ENCODE peak calls at places on chromosomes 4 and X, in six cellular contexts. Q is iPS-NIHi11, K is RKO, O is NCI-H1694, R is AG20443, N is uterus. H is an unnamed sample.

GRCh38 chr4:182380701-182381295 is 137.6 kb downstream of the TENM3 start:
- DNase-seq in Q (no peak), K (no peak), O (no peak), R (no peak), N (no peak), H (no peak)

GRCh38 chr4:78369691-78370090 is 181.9 kb upstream of the ANXA3 start:
- DNase-seq in Q (peak), K (no peak), O (no peak), R (peak), N (no peak), H (no peak)

GRCh38 chr4:161320377-161320776 is 843.4 kb downstream of the FSTL5 start:
- DNase-seq in Q (peak), K (peak), O (no peak), R (no peak), N (no peak), H (peak)

GRCh38 chr4:98720871-98721480 is 62.6 kb upstream of the TSPAN5 start:
- DNase-seq in Q (no peak), K (peak), O (no peak), R (no peak), N (no peak), H (no peak)

GRCh38 chr4:85005865-85006377 is 39.4 kb upstream of the WDFY3 start:
- DNase-seq in Q (no peak), K (peak), O (no peak), R (peak), N (no peak), H (no peak)

GRCh38 chrX:39975094-39975865 is 122.5 kb downstream of the BCOR start:
- DNase-seq in Q (no peak), K (no peak), O (no peak), R (no peak), N (no peak), H (no peak)

GRCh38 chr4:156660470-156660869 is 311.1 kb downstream of the PDGFC start:
- DNase-seq in Q (no peak), K (no peak), O (no peak), R (peak), N (no peak), H (no peak)

GRCh38 chrX:29468911-29469494 is 746.4 kb upstream of the MAGEB2 start:
- DNase-seq in Q (no peak), K (no peak), O (no peak), R (no peak), N (no peak), H (no peak)

GRCh38 chr4:183492791-183493221 is 12.1 kb upstream of the ING2 start:
- DNase-seq in Q (no peak), K (peak), O (no peak), R (peak), N (no peak), H (no peak)

GRCh38 chr4:109690690-109691410 is 12.4 kb downstream of the CASP6 start:
- DNase-seq in Q (no peak), K (no peak), O (no peak), R (no peak), N (no peak), H (no peak)

GRCh38 chr4:23455482-23455881 is 434.4 kb downstream of the PPARGC1A start:
- DNase-seq in Q (peak), K (peak), O (no peak), R (no peak), N (no peak), H (peak)

GRCh38 chr4:86242677-86243076 is 117.2 kb downstream of the MAPK10 start:
- DNase-seq in Q (no peak), K (no peak), O (no peak), R (no peak), N (no peak), H (no peak)

GRCh38 chr4:88846232-88846790 is 148.7 kb upstream of the NAP1L5 start:
- DNase-seq in Q (no peak), K (no peak), O (no peak), R (no peak), N (no peak), H (no peak)